ENCODE peak calls at places on chromosomes 13 and 19, in nine cellular contexts. G is heart left ventricle, U is upper lobe of right lung, Q is iris pigment epithelial cell, O is stomach, S is GM12891, J is WTC11, W is EH, I is EL. C is an unnamed sample.

GRCh38 chr13:71368301-71368700 is 498.7 kb downstream of the DACH1 start:
- DNase-seq in G (no peak), U (no peak), Q (no peak), O (no peak), S (no peak), J (no peak), W (no peak), I (no peak), C (no peak)

GRCh38 chr13:36858285-36858684 is 39.3 kb downstream of the RFXAP start:
- DNase-seq in G (no peak), U (no peak), Q (peak), O (no peak), S (no peak), J (no peak), W (peak), I (peak), C (no peak)

GRCh38 chr19:32287811-32288227 is 57.6 kb upstream of the ZNF507 start:
- DNase-seq in G (peak), U (peak), Q (peak), O (peak), S (no peak), J (peak), W (peak), I (peak), C (no peak)

GRCh38 chr19:53158119-53158656 is 665 bp downstream of the ZNF347 start:
- DNase-seq in G (peak), U (peak), Q (peak), O (peak), S (peak), J (peak), W (peak), I (peak), C (no peak)

GRCh38 chr13:99686157-99686572 is 184.9 kb downstream of the TM9SF2 start:
- DNase-seq in G (peak), U (no peak), Q (peak), O (no peak), S (no peak), J (peak), W (peak), I (peak), C (no peak)

GRCh38 chr19:1591421-1592022 is 1.1 kb downstream of the MBD3 start:
- DNase-seq in G (no peak), U (no peak), Q (no peak), O (no peak), S (no peak), J (no peak), W (peak), I (peak), C (no peak)

GRCh38 chr13:40087021-40088002 is 431.9 kb downstream of the COG6 start:
- DNase-seq in G (no peak), U (no peak), Q (no peak), O (no peak), S (no peak), J (peak), W (no peak), I (no peak), C (no peak)

GRCh38 chr13:73273737-73274136 is 214.9 kb downstream of the KLF5 start:
- DNase-seq in G (no peak), U (no peak), Q (peak), O (no peak), S (no peak), J (no peak), W (peak), I (peak), C (no peak)

GRCh38 chr19:4590559-4590958 is 31.1 kb upstream of the SEMA6B start:
- DNase-seq in G (no peak), U (no peak), Q (no peak), O (no peak), S (no peak), J (no peak), W (no peak), I (no peak), C (no peak)